ENCODE peak calls at places on chromosomes 4 and X, in four cellular contexts. F is anterior cingulate cortex, R is cerebellar nuclear complex, Q is amniotic epithelial cell. J is an unnamed sample.

GRCh38 chr4:6855692-6856297 is 53.8 kb upstream of the TBC1D14 start:
- DNase-seq in F (no peak), R (no peak), Q (peak; percentile 84), J (peak; percentile 86)

GRCh38 chr4:36243355-36244256 is 708 bp downstream of the ARAP2 start:
- DNase-seq in F (peak; percentile 37), R (no peak), Q (peak; percentile 62), J (peak; percentile 29)

GRCh38 chrX:54182864-54183613 is at the start of gene FAM120C:
- DNase-seq in F (peak; percentile 60), R (no peak), Q (peak; percentile 64), J (peak; percentile 73)

GRCh38 chrX:22057667-22058066 is 25.5 kb downstream of the PHEX start:
- DNase-seq in F (no peak), R (no peak), Q (no peak), J (no peak)

GRCh38 chr4:173835863-173836262 is 305.8 kb upstream of the HAND2 start:
- DNase-seq in F (no peak), R (no peak), Q (peak; percentile 87), J (peak; percentile 36)

GRCh38 chrX:13223868-13224555 is 95.8 kb downstream of the ATXN3L start:
- DNase-seq in F (no peak), R (no peak), Q (peak; percentile 86), J (peak; percentile 94)

GRCh38 chr4:57425610-57426009 is 315.4 kb upstream of the IGFBP7 start:
- DNase-seq in F (no peak), R (no peak), Q (no peak), J (no peak)

GRCh38 chr4:95701500-95701899 is 138.4 kb upstream of the PDHA2 start:
- DNase-seq in F (no peak), R (no peak), Q (peak; percentile 85), J (peak; percentile 59)

GRCh38 chr4:100428051-100428450 is 89.8 kb downstream of the EMCN start:
- DNase-seq in F (no peak), R (no peak), Q (peak; percentile 99), J (peak; percentile 73)

GRCh38 chrX:22126311-22126710 is 94.2 kb downstream of the PHEX start:
- DNase-seq in F (no peak), R (no peak), Q (peak; percentile 15), J (peak; percentile 17)

GRCh38 chrX:76555816-76556215 is 128.3 kb downstream of the MAGEE1 start:
- DNase-seq in F (no peak), R (no peak), Q (peak; percentile 24), J (peak; percentile 48)

J was measured in choroid plexus epithelial cell.